ENCODE peak calls at places on chromosomes 2 and 18, in nine cellular contexts. S is HT-29, L is tibial nerve, V is HEK293T, Y is right lobe of liver, T is AG08396, D is HuH-7, O is AG09309, I is left kidney. X is an unnamed sample.

GRCh38 chr2:112646102-112646719 is 472 bp downstream of the SLC20A1 start:
- DNase-seq in S (peak), Y (no peak), T (peak), V (no peak), D (no peak), I (peak), O (no peak), L (no peak), X (no peak)

GRCh38 chr2:62307469-62308389 is 111.8 kb downstream of the B3GNT2 start:
- DNase-seq in T (no peak), L (no peak), O (no peak), I (no peak), Y (no peak), D (no peak), S (peak), V (no peak), X (no peak)

GRCh38 chr2:286774-287392 is 1.0 kb downstream of the ALKAL2 start:
- DNase-seq in O (no peak), L (no peak), V (no peak), T (no peak), Y (no peak), I (peak), S (no peak), D (no peak), X (no peak)

GRCh38 chr2:99477054-99477453 is 12.8 kb downstream of the REV1 start:
- DNase-seq in D (no peak), L (no peak), I (no peak), O (no peak), T (no peak), S (no peak), Y (no peak), V (no peak), X (no peak)

GRCh38 chr18:10852610-10853303 is 296.6 kb downstream of the PIEZO2 start:
- DNase-seq in T (no peak), I (peak), S (no peak), O (no peak), L (no peak), V (no peak), D (no peak), Y (no peak), X (no peak)

GRCh38 chr2:216017365-216017764 is 4.0 kb upstream of the MREG start:
- DNase-seq in D (no peak), L (no peak), V (no peak), T (peak), S (no peak), I (no peak), Y (peak), O (no peak), X (peak)

GRCh38 chr2:46431481-46432235 is 47.7 kb upstream of the TMEM247 start:
- DNase-seq in Y (no peak), D (no peak), O (peak), V (no peak), T (peak), L (no peak), S (no peak), I (no peak), X (peak)

GRCh38 chr2:225616848-225617247 is 217.3 kb downstream of the NYAP2 start:
- DNase-seq in D (no peak), Y (no peak), V (no peak), O (no peak), L (no peak), S (no peak), T (no peak), I (no peak), X (no peak)

GRCh38 chr2:109232306-109232705 is 103.3 kb downstream of the SH3RF3 start:
- DNase-seq in S (no peak), I (no peak), V (no peak), D (no peak), O (no peak), Y (no peak), L (no peak), T (no peak), X (no peak)

GRCh38 chr2:121080013-121080772 is 204.8 kb downstream of the TFCP2L1 start:
- DNase-seq in O (no peak), T (peak), D (peak), L (no peak), S (peak), I (peak), Y (no peak), V (peak), X (peak)

GRCh38 chr2:12543452-12544220 is 173.1 kb upstream of the TRIB2 start:
- DNase-seq in O (peak), Y (no peak), T (no peak), I (peak), V (no peak), D (no peak), L (no peak), S (no peak), X (peak)

GRCh38 chr2:37776487-37776886 is 105.0 kb upstream of the CDC42EP3 start:
- DNase-seq in S (no peak), V (no peak), L (no peak), I (no peak), O (no peak), Y (no peak), T (peak), D (no peak), X (peak)

GRCh38 chr2:15684161-15685042 is 92.7 kb downstream of the DDX1 start:
- DNase-seq in Y (no peak), D (no peak), O (no peak), L (no peak), V (no peak), S (no peak), I (no peak), T (no peak), X (no peak)

GRCh38 chr2:205267323-205267722 is 415.0 kb upstream of the NRP2 start:
- DNase-seq in Y (no peak), D (no peak), T (no peak), V (no peak), S (no peak), L (no peak), O (no peak), I (no peak), X (no peak)

GRCh38 chr2:50345691-50346090 is 686.2 kb downstream of the NRXN1 start:
- DNase-seq in S (no peak), V (no peak), I (no peak), T (no peak), L (no peak), D (no peak), O (no peak), Y (no peak), X (no peak)

GRCh38 chr18:75163736-75164135 is 45.2 kb downstream of the PTGR3 start:
- DNase-seq in O (no peak), S (no peak), V (no peak), Y (no peak), D (no peak), T (no peak), L (no peak), I (no peak), X (no peak)

GRCh38 chr2:127256866-127257265 is 36.8 kb upstream of the CYP27C1 start:
- DNase-seq in L (no peak), V (no peak), S (no peak), D (no peak), I (no peak), Y (no peak), T (no peak), O (no peak), X (no peak)

GRCh38 chr2:221189431-221189830 is 382.7 kb downstream of the EPHA4 start:
- DNase-seq in T (no peak), O (no peak), S (no peak), L (no peak), D (no peak), I (no peak), Y (no peak), V (no peak), X (no peak)

GRCh38 chr2:238631491-238632180 is 204.9 kb downstream of the ASB1 start:
- DNase-seq in S (no peak), O (no peak), I (no peak), T (no peak), L (no peak), D (no peak), V (no peak), Y (no peak), X (no peak)

GRCh38 chr2:10447300-10448207 is 573 bp downstream of the ODC1 start:
- DNase-seq in S (peak), V (peak), T (peak), L (no peak), O (no peak), I (peak), Y (peak), D (peak), X (peak)